ENCODE peak calls at places on chromosomes 3 and 15, in four cellular contexts. F, N, D and O are unnamed samples.

GRCh38 chr3:37310666-37311050 is 136.3 kb upstream of the LRRFIP2 start:
- DNase-seq in F (no peak), N (no peak), D (no peak), O (no peak)

GRCh38 chr3:75334299-75334698 is 329.8 kb upstream of the FRG2C start:
- DNase-seq in F (no peak), N (no peak), D (no peak), O (no peak)

GRCh38 chr3:179091113-179091512 is 19.5 kb upstream of the ZMAT3 start:
- DNase-seq in F (no peak), N (no peak), D (no peak), O (no peak)

GRCh38 chr3:147799601-147800000 is 390.4 kb downstream of the ZIC1 start:
- DNase-seq in F (no peak), N (no peak), D (no peak), O (no peak)

GRCh38 chr3:41304603-41305002 is 105.3 kb downstream of the CTNNB1 start:
- DNase-seq in F (no peak), N (no peak), D (peak; percentile 13), O (no peak)

GRCh38 chr3:82520846-82521245 is 759.4 kb upstream of the GBE1 start:
- DNase-seq in F (no peak), N (no peak), D (no peak), O (no peak)

GRCh38 chr3:124845406-124845805 is 41.8 kb downstream of the ITGB5 start:
- DNase-seq in F (no peak), N (no peak), D (no peak), O (no peak)

GRCh38 chr15:93241696-93242585 is 152.9 kb upstream of the RGMA start:
- DNase-seq in F (no peak), N (peak; percentile 83), D (no peak), O (peak; percentile 8)

GRCh38 chr3:108250626-108251025 is 28.4 kb upstream of the IFT57 start:
- DNase-seq in F (no peak), N (no peak), D (no peak), O (no peak)

GRCh38 chr3:188937389-188937788 is 234.4 kb upstream of the TPRG1 start:
- DNase-seq in F (no peak), N (peak; percentile 75), D (no peak), O (peak; percentile 47)

GRCh38 chr3:66933233-66933632 is 64.9 kb upstream of the KBTBD8 start:
- DNase-seq in F (no peak), N (peak; percentile 88), D (no peak), O (no peak)

GRCh38 chr3:146250449-146251382 is at the start of gene PLSCR4:
- DNase-seq in F (no peak), N (peak; percentile 73), D (peak; percentile 78), O (peak; percentile 39)

GRCh38 chr15:57527382-57528091 is 64.2 kb upstream of the MYZAP start:
- DNase-seq in F (no peak), N (peak; percentile 89), D (peak; percentile 46), O (peak; percentile 70)

GRCh38 chr15:58224068-58224467 is 85.9 kb downstream of the AQP9 start:
- DNase-seq in F (no peak), N (no peak), D (no peak), O (no peak)

GRCh38 chr3:141268281-141268680 is 36.7 kb downstream of the PXYLP1 start:
- DNase-seq in F (no peak), N (no peak), D (no peak), O (no peak)

GRCh38 chr3:67630666-67631362 is 23.6 kb downstream of the SUCLG2 start:
- DNase-seq in F (no peak), N (peak; percentile 35), D (no peak), O (no peak)

GRCh38 chr15:73752817-73753214 is 335 bp downstream of the INSYN1 start:
- DNase-seq in F (no peak), N (peak; percentile 70), D (peak; percentile 11), O (no peak)

GRCh38 chr15:85456798-85457197 is 76.4 kb downstream of the AKAP13 start:
- DNase-seq in F (no peak), N (no peak), D (no peak), O (no peak)

GRCh38 chr3:41188291-41188690 is 11.0 kb upstream of the CTNNB1 start:
- DNase-seq in F (no peak), N (no peak), D (no peak), O (no peak)

GRCh38 chr15:69755571-69756310 is 303.1 kb downstream of the RPLP1 start:
- DNase-seq in F (peak; percentile 67), N (peak; percentile 23), D (no peak), O (no peak)

GRCh38 chr15:60889006-60889405 is 340.1 kb downstream of the RORA start:
- DNase-seq in F (no peak), N (no peak), D (no peak), O (no peak)

GRCh38 chr3:143063018-143063417 is 56.6 kb upstream of the CHST2 start:
- DNase-seq in F (no peak), N (no peak), D (no peak), O (no peak)

GRCh38 chr15:74403981-74404563 is 29.7 kb downstream of the SEMA7A start:
- DNase-seq in F (no peak), N (no peak), D (no peak), O (no peak)

GRCh38 chr3:14524920-14525660 is 15.1 kb downstream of the GRIP2 start:
- DNase-seq in F (no peak), N (no peak), D (peak; percentile 1), O (no peak)

GRCh38 chr3:150577854-150578253 is 25.3 kb upstream of the SELENOT start:
- DNase-seq in F (no peak), N (no peak), D (no peak), O (no peak)

GRCh38 chr3:70021267-70021666 is 21.7 kb downstream of the SAMMSON start:
- DNase-seq in F (no peak), N (no peak), D (no peak), O (no peak)

GRCh38 chr3:43093006-43093405 is 12.9 kb downstream of the POMGNT2 start:
- DNase-seq in F (no peak), N (no peak), D (no peak), O (no peak)

GRCh38 chr3:129688310-129688895 is 81.9 kb upstream of the PLXND1 start:
- DNase-seq in F (no peak), N (peak; percentile 88), D (peak; percentile 83), O (no peak)

GRCh38 chr3:129690406-129690805 is 83.9 kb upstream of the PLXND1 start:
- DNase-seq in F (no peak), N (peak; percentile 91), D (peak; percentile 13), O (peak; percentile 54)

GRCh38 chr3:129689036-129689435 is 82.6 kb upstream of the PLXND1 start:
- DNase-seq in F (no peak), N (no peak), D (no peak), O (no peak)

GRCh38 chr3:129686941-129687340 is 80.5 kb upstream of the PLXND1 start:
- DNase-seq in F (no peak), N (peak; percentile 32), D (peak; percentile 38), O (peak; percentile 32)

GRCh38 chr3:129687586-129688125 is 81.2 kb upstream of the PLXND1 start:
- DNase-seq in F (no peak), N (no peak), D (no peak), O (no peak)
- H3K4me1 ChIP-seq in F (peaks cover 16% of the 10 kb centered on the region), N (peaks cover 46% of the 10 kb centered on the region), D (peaks cover 33% of the 10 kb centered on the region), O (peaks cover 41% of the 10 kb centered on the region)

GRCh38 chr3:71585126-71585525 is 1.6 kb upstream of the FOXP1 start:
- DNase-seq in F (no peak), N (no peak), D (peak; percentile 20), O (no peak)
- H3K4me3 ChIP-seq in F (peak overlapping the region; percentile 78), N (peak overlapping the region; percentile 80), D (no peak overlapping the region), O (no peak overlapping the region)

GRCh38 chr3:13283877-13284264 is 136.3 kb downstream of the NUP210 start:
- DNase-seq in F (no peak), N (no peak), D (no peak), O (no peak)

GRCh38 chr3:13281657-13282527 is 138.2 kb downstream of the NUP210 start:
- DNase-seq in F (no peak), N (peak; percentile 64), D (peak; percentile 71), O (no peak)

GRCh38 chr3:13282528-13282985 is 137.6 kb downstream of the NUP210 start:
- DNase-seq in F (no peak), N (peak; percentile 64), D (peak; percentile 42), O (no peak)

GRCh38 chr3:13285007-13285567 is 135.0 kb downstream of the NUP210 start:
- DNase-seq in F (no peak), N (no peak), D (no peak), O (no peak)

DNA sequence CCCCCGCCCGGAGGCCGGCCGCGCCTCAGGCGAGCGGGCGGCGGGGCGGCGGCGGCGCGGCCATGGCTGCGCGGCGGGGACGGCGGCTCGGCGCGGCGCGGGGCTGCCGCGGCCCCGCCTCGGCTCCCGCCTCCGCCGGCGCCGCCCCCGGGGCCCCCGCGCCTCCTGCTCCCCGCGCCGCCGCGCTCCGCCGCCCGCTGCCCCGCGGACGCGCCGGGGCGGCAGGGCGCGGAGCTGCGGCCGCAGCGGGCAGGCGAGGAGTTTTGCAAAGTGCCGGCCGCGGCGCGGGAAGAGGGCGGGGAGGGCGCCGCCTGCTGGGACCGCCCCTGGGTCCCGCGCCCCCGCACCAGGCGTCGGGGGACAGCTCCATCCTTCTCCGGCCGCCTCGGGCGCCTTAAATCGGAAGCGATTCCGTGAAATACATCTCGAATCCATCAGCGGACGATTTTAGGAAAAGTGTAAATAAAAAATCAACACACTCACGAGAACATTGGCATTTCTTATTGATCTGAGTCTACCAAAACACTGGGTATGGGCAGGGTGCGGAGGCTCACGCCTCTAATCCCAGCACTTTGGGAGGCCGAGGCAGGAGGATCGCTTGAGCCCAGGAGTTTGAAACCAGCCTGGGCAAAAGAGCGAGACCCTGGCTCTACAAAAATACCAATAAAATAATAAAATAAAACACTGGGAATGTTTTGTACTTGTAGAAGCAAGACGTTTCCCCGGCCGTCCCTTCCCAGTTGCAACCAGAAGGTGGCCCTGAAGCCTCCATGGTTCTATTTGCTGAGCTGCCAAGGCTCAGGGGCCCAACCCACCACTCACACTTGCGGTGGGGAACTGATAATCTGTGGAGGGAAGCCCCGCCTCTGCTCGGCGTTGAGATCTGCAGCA is 136.9 kb downstream of the NUP210 start:
- DNase-seq in F (no peak), N (peak; percentile 87), D (peak; percentile 53), O (no peak)
- H3K27me3 ChIP-seq in F (peaks cover 4% of the 10 kb centered on the region), N (peaks cover 29% of the 10 kb centered on the region), D (no peaks in the 10 kb centered on the region), O (no peaks in the 10 kb centered on the region)

GRCh38 chr3:12904951-12905315 is 63.6 kb upstream of the RPL32 start:
- DNase-seq in F (no peak), N (no peak), D (no peak), O (no peak)

GRCh38 chr3:12906916-12907290 is 65.5 kb upstream of the RPL32 start:
- DNase-seq in F (no peak), N (no peak), D (no peak), O (no peak)

GRCh38 chr3:12903881-12904280 is 62.5 kb upstream of the RPL32 start:
- DNase-seq in F (no peak), N (no peak), D (no peak), O (no peak)

GRCh38 chr3:12906141-12906915 is 65.0 kb upstream of the RPL32 start:
- DNase-seq in F (no peak), N (no peak), D (no peak), O (no peak)

DNA sequence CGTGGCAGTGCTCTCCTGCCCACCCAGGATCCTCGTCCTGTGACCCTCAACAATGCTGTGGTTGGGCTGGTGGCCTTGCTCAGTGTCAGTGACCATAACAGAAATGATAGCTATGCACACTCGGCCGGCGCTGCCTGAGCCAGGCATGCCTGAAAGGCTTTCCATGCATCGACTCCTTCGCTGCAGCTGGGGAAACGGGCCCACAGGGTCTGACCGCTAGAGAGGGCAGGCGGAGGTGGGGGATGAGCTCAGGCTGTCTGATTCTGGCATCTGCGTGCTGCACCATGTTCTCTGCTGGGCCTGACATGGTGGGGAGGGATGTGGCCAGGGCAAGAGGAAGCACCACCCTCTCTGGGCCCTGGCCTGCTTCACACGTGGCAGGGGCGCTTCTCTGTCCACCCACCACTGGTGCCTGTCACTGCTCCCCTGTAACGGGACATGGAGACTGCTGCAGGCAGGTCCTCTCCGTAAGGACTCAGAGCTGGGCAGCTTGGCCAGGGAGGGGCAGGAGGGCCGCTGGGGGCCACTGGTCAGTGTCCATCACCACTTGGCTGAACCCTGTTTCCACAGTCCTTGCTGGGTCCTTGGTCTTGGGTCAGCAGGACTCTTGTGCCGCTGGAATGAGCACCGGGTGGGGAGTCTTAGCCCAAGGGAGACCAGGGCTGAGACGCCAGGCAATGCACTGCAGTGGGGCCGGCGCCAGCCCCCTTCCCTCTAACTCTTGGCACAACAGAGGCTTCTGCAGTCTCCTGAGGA is 64.1 kb upstream of the RPL32 start:
- DNase-seq in F (no peak), N (no peak), D (no peak), O (no peak)
- H3K4me1 ChIP-seq in F (no peaks in the 10 kb centered on the region), N (no peaks in the 10 kb centered on the region), D (no peaks in the 10 kb centered on the region), O (no peaks in the 10 kb centered on the region)